ENCODE peak calls at places on chromosomes 3 and 15, in four cellular contexts. H, T, B and D are unnamed samples.

GRCh38 chr3:50639055-50639494 is 22.1 kb downstream of the MAPKAPK3 start:
- DNase-seq in B (no peak), H (peak; percentile 73), T (no peak), D (no peak)

GRCh38 chr3:56131976-56132590 is 336.2 kb downstream of the ERC2 start:
- DNase-seq in B (no peak), H (peak; percentile 94), T (no peak), D (peak; percentile 76)

GRCh38 chr3:127551178-127551577 is 39.4 kb downstream of the TPRA1 start:
- DNase-seq in H (no peak), B (no peak), T (no peak), D (no peak)

GRCh38 chr3:66019896-66020295 is 18.8 kb downstream of the MAGI1 start:
- DNase-seq in H (no peak), B (no peak), T (no peak), D (no peak)

GRCh38 chr15:35078221-35078915 is 6.7 kb downstream of the NANOGP8 start:
- DNase-seq in H (peak; percentile 73), T (no peak), B (peak; percentile 63), D (peak; percentile 66)

GRCh38 chr3:50078622-50079021 is 10.1 kb upstream of the RBM5 start:
- DNase-seq in B (no peak), H (no peak), T (no peak), D (no peak)

GRCh38 chr3:141644931-141645330 is 93.2 kb upstream of the RNF7 start:
- DNase-seq in B (peak; percentile 93), H (peak; percentile 93), T (peak; percentile 71), D (peak; percentile 91)

GRCh38 chr15:20341901-20342605 is 199.5 kb downstream of the GOLGA6L6 start:
- DNase-seq in T (peak; percentile 79), B (peak; percentile 83), H (no peak), D (no peak)

GRCh38 chr3:30347679-30348216 is 258.7 kb upstream of the TGFBR2 start:
- DNase-seq in B (no peak), H (no peak), T (no peak), D (no peak)

GRCh38 chr3:134795776-134796312 is 784 bp downstream of the EPHB1 start:
- DNase-seq in T (no peak), B (peak; percentile 44), H (peak; percentile 50), D (no peak)

GRCh38 chr3:44074181-44074580 is 167.5 kb upstream of the TOPAZ1 start:
- DNase-seq in T (no peak), B (no peak), H (peak; percentile 48), D (no peak)

GRCh38 chr3:9947025-9947995 is 4.9 kb downstream of the PRRT3 start:
- DNase-seq in B (peak; percentile 84), H (peak; percentile 88), T (peak; percentile 63), D (peak; percentile 77)

GRCh38 chr3:13463618-13464400 is 16.3 kb upstream of the HDAC11 start:
- DNase-seq in B (no peak), H (no peak), T (no peak), D (no peak)

GRCh38 chr3:195757827-195758226 is 37.0 kb downstream of the MUC20 start:
- DNase-seq in H (no peak), B (no peak), T (no peak), D (no peak)

GRCh38 chr15:48370460-48370859 is 39.2 kb downstream of the DUT start:
- DNase-seq in T (no peak), H (no peak), B (no peak), D (no peak)

GRCh38 chr3:102224171-102224570 is 210.6 kb upstream of the ZPLD1 start:
- DNase-seq in B (no peak), H (no peak), T (no peak), D (no peak)

GRCh38 chr15:30033211-30033610 is 49.5 kb upstream of the GOLGA8J start:
- DNase-seq in T (no peak), H (no peak), B (no peak), D (no peak)

GRCh38 chr15:90991587-90992285 is 2.6 kb downstream of the PRC1 start:
- DNase-seq in B (no peak), H (peak; percentile 26), T (no peak), D (no peak)

GRCh38 chr3:114274929-114275328 is 18.9 kb upstream of the TIGIT start:
- DNase-seq in H (peak; percentile 4), T (no peak), B (no peak), D (no peak)

GRCh38 chr15:40454904-40455391 is 14.2 kb downstream of the BAHD1 start:
- DNase-seq in H (no peak), T (no peak), B (no peak), D (peak; percentile 63)

GRCh38 chr15:101781927-101782326 is 21.4 kb upstream of the OR4F6 start:
- DNase-seq in H (peak; percentile 39), T (no peak), B (peak; percentile 77), D (no peak)

GRCh38 chr3:189316296-189317019 is 144.7 kb downstream of the TPRG1 start:
- DNase-seq in T (no peak), H (peak; percentile 85), B (peak; percentile 38), D (no peak)

GRCh38 chr3:159185443-159186050 is 383.7 kb downstream of the MFSD1 start:
- DNase-seq in B (no peak), T (no peak), H (no peak), D (no peak)

GRCh38 chr3:158369279-158369678 is 201.7 kb upstream of the MLF1 start:
- DNase-seq in H (no peak), T (no peak), B (no peak), D (no peak)

GRCh38 chr15:101062063-101062462 is 142.9 kb downstream of the LRRK1 start:
- DNase-seq in B (peak; percentile 14), H (no peak), T (peak; percentile 8), D (no peak)

GRCh38 chr15:52466134-52466701 is 62.5 kb downstream of the MYO5A start:
- DNase-seq in T (peak; percentile 38), B (peak; percentile 68), H (peak; percentile 18), D (no peak)